ENCODE peak calls at places on chromosomes 16 and 17, in six cellular contexts. R is tibial artery, J is endothelial cell of umbilical vein, U is OCI-LY7, P is IMR-90, F is testis. A is an unnamed sample.

GRCh38 chr17:69269174-69269998 is 40.8 kb upstream of the ABCA10 start:
- DNase-seq in R (no peak), J (peak; percentile 85), U (no peak), P (peak; percentile 66), F (no peak), A (no peak)

GRCh38 chr16:51434567-51435198 is 283.6 kb upstream of the SALL1 start:
- DNase-seq in R (no peak), J (no peak), U (no peak), P (no peak), F (no peak), A (no peak)

GRCh38 chr16:70437582-70438324 is 1.1 kb downstream of the ST3GAL2 start:
- DNase-seq in R (no peak), J (peak; percentile 54), U (peak; percentile 53), P (peak; percentile 69), F (no peak), A (no peak)

GRCh38 chr17:64741038-64741641 is 79.0 kb upstream of the SMURF2 start:
- DNase-seq in R (peak; percentile 59), J (peak; percentile 90), U (peak; percentile 18), P (peak; percentile 76), F (no peak), A (no peak)

GRCh38 chr17:37718383-37719048 is 26.3 kb downstream of the HNF1B start:
- DNase-seq in R (no peak), J (no peak), U (no peak), P (no peak), F (no peak), A (no peak)

GRCh38 chr17:50238594-50239287 is 35.5 kb upstream of the TMEM92 start:
- DNase-seq in R (no peak), J (no peak), U (no peak), P (peak; percentile 62), F (no peak), A (no peak)

GRCh38 chr16:84933774-84934571 is 77.4 kb downstream of the ZDHHC7 start:
- DNase-seq in R (peak; percentile 86), J (no peak), U (no peak), P (peak; percentile 47), F (peak; percentile 91), A (no peak)

GRCh38 chr16:57826706-57827625 is 24.7 kb upstream of the KIFC3 start:
- DNase-seq in R (no peak), J (no peak), U (no peak), P (no peak), F (no peak), A (no peak)

GRCh38 chr16:1152651-1153259 is at the start of gene CACNA1H:
- DNase-seq in R (no peak), J (no peak), U (no peak), P (no peak), F (peak; percentile 42), A (peak; percentile 46)

GRCh38 chr16:1287982-1288670 is 21.3 kb upstream of the UBE2I start:
- DNase-seq in R (no peak), J (no peak), U (no peak), P (peak; percentile 5), F (peak; percentile 65), A (no peak)

GRCh38 chr16:57166951-57167350 is 18.9 kb downstream of the PSME3IP1 start:
- DNase-seq in R (no peak), J (no peak), U (no peak), P (peak; percentile 65), F (no peak), A (no peak)

GRCh38 chr16:11497851-11498289 is 88.8 kb downstream of the LITAF start:
- DNase-seq in R (peak; percentile 54), J (peak; percentile 44), U (no peak), P (peak; percentile 39), F (peak; percentile 25), A (no peak)

GRCh38 chr17:72392056-72393010 is 271.5 kb downstream of the SOX9 start:
- DNase-seq in R (no peak), J (no peak), U (peak; percentile 22), P (peak; percentile 95), F (no peak), A (no peak)

GRCh38 chr16:69310479-69311114 is 553 bp upstream of the VPS4A start:
- DNase-seq in R (no peak), J (no peak), U (no peak), P (no peak), F (no peak), A (no peak)

GRCh38 chr16:49021136-49021535 is 260.5 kb downstream of the CBLN1 start:
- DNase-seq in R (no peak), J (no peak), U (no peak), P (peak; percentile 7), F (no peak), A (no peak)

GRCh38 chr16:2964416-2965223 is 545 bp downstream of the KREMEN2 start:
- DNase-seq in R (no peak), J (no peak), U (peak; percentile 72), P (no peak), F (peak; percentile 56), A (peak; percentile 30)

GRCh38 chr16:74635303-74635702 is 28.4 kb upstream of the GLG1 start:
- DNase-seq in R (no peak), J (no peak), U (no peak), P (no peak), F (no peak), A (no peak)

GRCh38 chr16:11946433-11946832 is 4.6 kb upstream of the NPIPB2 start:
- DNase-seq in R (no peak), J (no peak), U (no peak), P (no peak), F (no peak), A (no peak)

GRCh38 chr17:72795941-72796340 is 296.5 kb downstream of the SLC39A11 start:
- DNase-seq in R (no peak), J (no peak), U (no peak), P (no peak), F (no peak), A (no peak)

GRCh38 chr17:35155246-35155645 is 7.6 kb downstream of the UNC45B start:
- DNase-seq in R (no peak), J (no peak), U (no peak), P (no peak), F (no peak), A (no peak)

GRCh38 chr16:5607169-5607568 is 509.6 kb upstream of the EEF2KMT start:
- DNase-seq in R (no peak), J (no peak), U (no peak), P (no peak), F (no peak), A (no peak)

GRCh38 chr17:61476476-61477203 is 24.4 kb downstream of the TBX4 start:
- DNase-seq in R (no peak), J (no peak), U (no peak), P (no peak), F (no peak), A (no peak)

GRCh38 chr17:29138184-29138955 is 41.8 kb downstream of the MYO18A start:
- DNase-seq in R (no peak), J (no peak), U (peak; percentile 53), P (peak; percentile 68), F (no peak), A (peak; percentile 65)
- H3K4me1 ChIP-seq in R (peaks cover 42% of the 10 kb centered on the region), J (peaks cover 25% of the 10 kb centered on the region), U (peaks cover 41% of the 10 kb centered on the region), P (peaks cover 49% of the 10 kb centered on the region), F (peaks cover 40% of the 10 kb centered on the region), A (peaks cover 47% of the 10 kb centered on the region)

GRCh38 chr16:4290236-4290830 is 17.5 kb upstream of the TFAP4 start:
- DNase-seq in R (no peak), J (no peak), U (no peak), P (peak; percentile 66), F (no peak), A (no peak)
- TF ChIP-seq CTCF in R (peak; percentile 19), J (no peak), U (no peak), P (peak; percentile 49), F (no peak), A (no peak)

DNA sequence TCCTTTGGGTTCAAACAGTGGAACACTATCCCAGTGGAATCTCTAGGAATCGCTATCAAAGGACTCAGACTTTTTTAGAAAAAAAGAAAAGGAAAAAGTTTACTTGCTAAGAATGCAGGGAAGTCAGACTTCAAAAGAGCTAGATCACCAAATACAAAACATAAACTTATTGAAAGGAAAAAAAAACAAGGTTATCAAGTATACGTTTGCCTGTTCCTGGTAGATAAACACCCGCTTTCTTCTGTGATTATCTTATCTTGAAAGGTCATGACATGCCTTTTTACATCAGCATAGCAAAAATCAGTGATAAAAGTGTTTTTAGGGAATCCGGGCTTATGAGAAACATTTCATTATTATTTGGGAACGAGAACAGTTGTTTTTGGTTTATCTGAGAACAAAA is 129.3 kb upstream of the TMEM97 start:
- DNase-seq in R (no peak), J (peak; percentile 75), U (no peak), P (no peak), F (no peak), A (no peak)
- H3K36me3 ChIP-seq in R (peaks cover 34% of the 10 kb centered on the region), J (peaks cover 11% of the 10 kb centered on the region), U (peaks cover 24% of the 10 kb centered on the region), P (peaks cover 29% of the 10 kb centered on the region), F (no peaks in the 10 kb centered on the region), A (peaks cover 5% of the 10 kb centered on the region)

DNA sequence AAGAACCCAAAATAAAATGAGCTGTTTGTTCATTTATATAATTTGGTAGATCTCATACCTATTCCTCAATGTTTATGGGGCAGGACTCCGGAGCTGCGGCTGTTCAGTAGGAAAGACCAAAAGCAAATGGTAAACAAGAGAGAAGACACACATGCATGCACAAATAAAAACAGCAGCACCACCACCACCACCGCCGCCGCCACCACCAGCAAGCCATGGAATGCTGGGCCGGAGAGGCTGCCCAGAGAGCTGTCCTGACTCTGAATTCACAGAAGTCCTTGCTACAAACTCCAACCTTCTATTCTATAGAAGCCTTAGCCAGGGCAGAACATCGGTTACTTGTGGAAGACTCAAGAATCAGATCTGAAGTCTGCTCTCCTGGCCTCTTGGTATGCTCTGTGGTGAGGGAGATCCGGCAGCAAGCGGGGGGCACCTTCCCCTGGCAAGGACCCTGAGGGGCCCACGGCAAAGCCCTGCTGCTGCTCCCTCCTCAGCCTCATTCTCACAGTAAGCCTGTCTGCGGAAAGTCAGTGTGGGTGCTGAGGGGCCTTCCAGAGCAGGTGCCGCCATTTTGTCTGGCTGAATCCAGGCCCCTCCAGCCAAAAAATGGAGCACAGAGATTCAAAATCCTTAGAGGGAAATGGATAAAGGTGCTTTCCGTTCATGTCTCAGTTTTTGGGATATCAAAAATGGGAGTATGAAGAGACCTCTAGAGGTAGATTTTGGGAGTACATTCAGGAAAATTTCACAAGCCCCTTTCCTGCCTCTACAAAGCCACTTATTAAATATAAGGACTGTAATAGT is 6.4 kb upstream of the FOXJ1 start:
- DNase-seq in R (no peak), J (peak; percentile 27), U (peak; percentile 41), P (peak; percentile 26), F (no peak), A (no peak)
- H3K4me1 ChIP-seq in R (no peaks in the 10 kb centered on the region), J (peaks cover 15% of the 10 kb centered on the region), U (peaks cover 64% of the 10 kb centered on the region), P (no peaks in the 10 kb centered on the region), F (peaks cover 6% of the 10 kb centered on the region), A (peaks cover 76% of the 10 kb centered on the region)

GRCh38 chr16:55294129-55294528 is 29.9 kb upstream of the IRX6 start:
- DNase-seq in R (no peak), J (no peak), U (no peak), P (no peak), F (no peak), A (no peak)
- TF ChIP-seq CTCF in R (no peak), J (no peak), U (peak; percentile 40), P (no peak), F (no peak), A (no peak)

GRCh38 chr17:76715462-76715830 is 4.7 kb upstream of the MXRA7 start:
- DNase-seq in R (no peak), J (no peak), U (no peak), P (no peak), F (no peak), A (no peak)
- H3K36me3 ChIP-seq in R (peaks cover 42% of the 10 kb centered on the region), J (peaks cover 30% of the 10 kb centered on the region), U (peaks cover 71% of the 10 kb centered on the region), P (peaks cover 39% of the 10 kb centered on the region), F (no peaks in the 10 kb centered on the region), A (peaks cover 28% of the 10 kb centered on the region)